ENCODE peak calls at places on chromosome 3, in nine cellular contexts. Y, B, Z, V, E, G, A, S and F are unnamed samples.

GRCh38 chr3:58570851-58571250 is 6.3 kb downstream of the FAM107A start:
- DNase-seq in G (no peak), E (no peak), B (no peak), S (no peak), Z (no peak), V (no peak), Y (no peak), A (no peak), F (no peak)

GRCh38 chr3:127158614-127159221 is 34.2 kb upstream of the PRR23E start:
- DNase-seq in B (no peak), Y (no peak), Z (no peak), V (no peak), S (peak; percentile 52), A (peak; percentile 53), E (peak; percentile 29), G (no peak), F (no peak)

GRCh38 chr3:45178131-45179023 is 32.2 kb upstream of the CDCP1 start:
- DNase-seq in V (no peak), Y (no peak), B (peak; percentile 58), A (peak; percentile 76), Z (no peak), E (no peak), G (no peak), S (no peak), F (no peak)

GRCh38 chr3:178063475-178063874 is 472.8 kb upstream of the KCNMB2 start:
- DNase-seq in V (peak; percentile 32), B (no peak), S (no peak), G (no peak), Z (no peak), E (no peak), A (peak; percentile 84), Y (no peak), F (no peak)

GRCh38 chr3:161020264-161020663 is 84.9 kb downstream of the B3GALNT1 start:
- DNase-seq in E (no peak), B (no peak), Y (no peak), A (no peak), Z (no peak), V (no peak), S (no peak), G (no peak), F (no peak)

GRCh38 chr3:15269091-15269989 is 63.0 kb downstream of the SH3BP5 start:
- DNase-seq in Z (peak; percentile 91), V (peak; percentile 76), S (peak; percentile 89), B (peak; percentile 71), G (peak; percentile 91), E (peak; percentile 63), Y (peak; percentile 69), A (peak; percentile 96), F (peak; percentile 85)

GRCh38 chr3:140898340-140899180 is 43.1 kb upstream of the SLC25A36 start:
- DNase-seq in E (no peak), Z (no peak), A (peak; percentile 83), S (no peak), G (no peak), V (peak; percentile 72), Y (no peak), B (no peak), F (no peak)

GRCh38 chr3:112403101-112403500 is 70.1 kb downstream of the CD200 start:
- DNase-seq in Y (no peak), E (no peak), S (no peak), G (no peak), A (no peak), V (no peak), B (no peak), Z (no peak), F (no peak)

GRCh38 chr3:43790476-43790875 is 99.7 kb downstream of the ABHD5 start:
- DNase-seq in G (no peak), Y (no peak), E (no peak), V (no peak), S (no peak), B (no peak), A (no peak), Z (no peak), F (no peak)

GRCh38 chr3:127729556-127730056 is 56.9 kb downstream of the ABTB1 start:
- DNase-seq in Z (no peak), E (no peak), G (no peak), A (no peak), V (no peak), S (no peak), Y (no peak), B (no peak), F (no peak)

GRCh38 chr3:129039271-129040038 is 21.1 kb upstream of the GP9 start:
- DNase-seq in Y (no peak), V (no peak), S (no peak), E (peak; percentile 81), A (no peak), Z (no peak), B (peak; percentile 69), G (no peak), F (no peak)

GRCh38 chr3:137222736-137223135 is 265.0 kb downstream of the IL20RB start:
- DNase-seq in B (no peak), V (no peak), Y (no peak), E (no peak), Z (no peak), G (no peak), A (no peak), S (no peak), F (no peak)

GRCh38 chr3:89113887-89114840 is 6.7 kb downstream of the EPHA3 start:
- DNase-seq in Y (peak; percentile 15), G (peak; percentile 55), B (peak; percentile 63), E (peak; percentile 64), Z (peak; percentile 53), A (peak; percentile 45), V (no peak), S (peak; percentile 83), F (no peak)

GRCh38 chr3:149042766-149043386 is 43.5 kb downstream of the HLTF start:
- DNase-seq in B (no peak), G (no peak), Z (no peak), Y (no peak), V (no peak), S (no peak), E (no peak), A (peak; percentile 67), F (no peak)

GRCh38 chr3:185216587-185216918 is 37.3 kb downstream of the EHHADH start:
- DNase-seq in B (no peak), S (no peak), Y (no peak), A (peak; percentile 43), E (no peak), Z (no peak), G (no peak), V (no peak), F (no peak)

GRCh38 chr3:175940243-175940642 is 1081.1 kb downstream of the NAALADL2 start:
- DNase-seq in Y (no peak), Z (no peak), B (no peak), E (no peak), G (no peak), A (peak; percentile 92), V (no peak), S (no peak), F (no peak)

GRCh38 chr3:129230311-129231019 is 18.9 kb upstream of the COPG1 start:
- DNase-seq in A (peak; percentile 92), Y (no peak), E (no peak), S (no peak), G (peak; percentile 44), V (no peak), B (no peak), Z (no peak), F (no peak)

GRCh38 chr3:13540332-13540995 is 8.5 kb upstream of the FBLN2 start:
- DNase-seq in Y (no peak), G (no peak), Z (no peak), V (no peak), A (no peak), E (no peak), S (no peak), B (no peak), F (no peak)

GRCh38 chr3:98551754-98552153 is 20.0 kb downstream of the GPR15 start:
- DNase-seq in G (no peak), V (no peak), E (no peak), A (no peak), Z (no peak), B (no peak), Y (no peak), S (no peak), F (no peak)

GRCh38 chr3:67018105-67018788 is 20.1 kb downstream of the KBTBD8 start:
- DNase-seq in E (peak; percentile 67), G (peak; percentile 18), V (no peak), A (peak; percentile 13), Y (no peak), S (no peak), Z (peak; percentile 56), B (no peak), F (no peak)

GRCh38 chr3:102410616-102411015 is 24.2 kb upstream of the ZPLD1 start:
- DNase-seq in B (no peak), A (no peak), V (no peak), E (no peak), G (no peak), Z (no peak), Y (no peak), S (no peak), F (no peak)

GRCh38 chr3:179163503-179163902 is 15.3 kb downstream of the PIK3CA start:
- DNase-seq in Z (no peak), A (no peak), B (no peak), G (no peak), E (no peak), V (no peak), S (no peak), Y (no peak), F (no peak)

GRCh38 chr3:178205750-178206149 is 330.5 kb upstream of the KCNMB2 start:
- DNase-seq in B (no peak), A (peak; percentile 87), Y (no peak), G (no peak), V (peak; percentile 11), E (no peak), Z (no peak), S (no peak), F (no peak)

GRCh38 chr3:182500294-182500693 is 293.0 kb upstream of the ATP11B start:
- DNase-seq in V (no peak), Y (no peak), S (no peak), G (no peak), Z (no peak), E (no peak), B (no peak), A (no peak), F (no peak)